ENCODE peak calls at places on chromosomes 16 and 17, in five cellular contexts. C is thoracic aorta; N is MM.1S; S is CD4-positive, CD25-positive, alpha-beta regulatory T cell; H is mesenchymal stem cell. K is an unnamed sample.

GRCh38 chr17:68298601-68299000 is 7.3 kb downstream of the ARSG start:
- DNase-seq in H (no peak), C (no peak), N (no peak), S (no peak), K (no peak)

GRCh38 chr17:74569392-74570003 is 2.2 kb upstream of the CD300H start:
- DNase-seq in N (peak; percentile 26), H (peak; percentile 81), C (peak; percentile 35), S (no peak), K (peak; percentile 46)

GRCh38 chr17:55324296-55324978 is 59.7 kb downstream of the HLF start:
- DNase-seq in S (no peak), C (no peak), H (no peak), N (no peak), K (no peak)

GRCh38 chr16:52690468-52690867 is 143.5 kb upstream of the TOX3 start:
- DNase-seq in S (no peak), N (no peak), H (no peak), C (no peak), K (no peak)

GRCh38 chr16:30120340-30121105 is 2.5 kb downstream of the MAPK3 start:
- DNase-seq in C (no peak), N (no peak), S (no peak), H (no peak), K (no peak)

GRCh38 chr17:9566067-9566466 is 9.6 kb downstream of the STX8 start:
- DNase-seq in C (no peak), N (no peak), S (peak; percentile 12), H (no peak), K (no peak)

GRCh38 chr17:27293359-27293897 is 486 bp upstream of the WSB1 start:
- DNase-seq in C (no peak), S (no peak), H (no peak), N (no peak), K (no peak)

GRCh38 chr17:52106638-52107261 is 51.8 kb downstream of the CA10 start:
- DNase-seq in H (peak; percentile 29), C (no peak), N (peak; percentile 53), S (peak; percentile 4), K (peak; percentile 53)

GRCh38 chr17:28261219-28261618 is 57.8 kb upstream of the TMEM97 start:
- DNase-seq in S (no peak), C (no peak), N (no peak), H (no peak), K (no peak)

GRCh38 chr17:32943647-32944191 is 15.8 kb downstream of the TMEM98 start:
- DNase-seq in S (no peak), C (no peak), N (no peak), H (peak; percentile 77), K (peak; percentile 96)

GRCh38 chr17:40015005-40015997 is at the start of gene CSF3:
- DNase-seq in C (no peak), H (no peak), S (no peak), N (no peak), K (no peak)

GRCh38 chr17:725084-725483 is 7.3 kb upstream of the TLCD3A start:
- DNase-seq in H (no peak), C (no peak), S (no peak), N (no peak), K (no peak)

GRCh38 chr17:57861000-57861736 is 11.3 kb upstream of the MRPS23 start:
- DNase-seq in C (peak; percentile 36), S (peak; percentile 13), H (peak; percentile 85), N (peak; percentile 55), K (peak; percentile 40)

GRCh38 chr17:83025636-83026280 is 53.7 kb upstream of the METRNL start:
- DNase-seq in C (no peak), S (no peak), H (no peak), N (no peak), K (no peak)

GRCh38 chr16:89581045-89581695 is 5.6 kb downstream of the CPNE7 start:
- DNase-seq in N (no peak), C (no peak), S (no peak), H (peak; percentile 99), K (peak; percentile 99)

GRCh38 chr17:58305626-58306025 is 23.0 kb downstream of the TSPOAP1 start:
- DNase-seq in S (no peak), C (no peak), N (no peak), H (no peak), K (no peak)

GRCh38 chr17:51121620-51122472 is 1.2 kb upstream of the SPAG9 start:
- DNase-seq in C (peak; percentile 83), H (peak; percentile 99), S (peak; percentile 10), N (peak; percentile 81), K (peak; percentile 93)

GRCh38 chr17:72590882-72591499 is 470.2 kb downstream of the SOX9 start:
- DNase-seq in H (no peak), S (no peak), C (no peak), N (no peak), K (no peak)

GRCh38 chr17:75502746-75503329 is 12.5 kb downstream of the CASKIN2 start:
- DNase-seq in H (no peak), S (no peak), N (no peak), C (no peak), K (no peak)

GRCh38 chr16:50941651-50942050 is 199.8 kb downstream of the CYLD start:
- DNase-seq in N (no peak), S (no peak), C (no peak), H (no peak), K (no peak)

GRCh38 chr16:51465026-51465425 is 314.0 kb upstream of the SALL1 start:
- DNase-seq in S (no peak), C (no peak), H (peak; percentile 81), N (no peak), K (peak; percentile 63)

GRCh38 chr16:75044800-75045361 is 46.1 kb downstream of the ZNRF1 start:
- DNase-seq in H (no peak), N (no peak), C (no peak), S (no peak), K (peak; percentile 77)

GRCh38 chr17:37103191-37103590 is 154.4 kb downstream of the AATF start:
- DNase-seq in C (no peak), S (no peak), H (no peak), N (no peak), K (no peak)

GRCh38 chr17:7530294-7530900 is 18.5 kb upstream of the TNFSF12 start:
- DNase-seq in C (no peak), H (no peak), N (no peak), S (no peak), K (no peak)

GRCh38 chr16:89408315-89408714 is 82.0 kb downstream of the ANKRD11 start:
- DNase-seq in N (no peak), S (no peak), H (no peak), C (no peak), K (no peak)

GRCh38 chr16:22684282-22685161 is 129.4 kb upstream of the HS3ST2 start:
- DNase-seq in N (peak; percentile 39), H (no peak), C (no peak), S (no peak), K (peak; percentile 15)

GRCh38 chr17:6546069-6546718 is 10.2 kb downstream of the PITPNM3 start:
- DNase-seq in S (no peak), C (no peak), N (peak; percentile 25), H (peak; percentile 7), K (no peak)

GRCh38 chr16:83315271-83315670 is 492.5 kb upstream of the HSBP1 start:
- DNase-seq in N (no peak), C (no peak), H (no peak), S (no peak), K (peak; percentile 29)

GRCh38 chr16:4936991-4937781 is at the start of gene PPL:
- DNase-seq in H (no peak), C (no peak), S (no peak), N (peak; percentile 74), K (no peak)

GRCh38 chr17:56771975-56772374 is 61.7 kb downstream of the C17orf67 start:
- DNase-seq in S (no peak), C (no peak), H (no peak), N (no peak), K (no peak)

GRCh38 chr17:63361182-63361581 is 84.9 kb downstream of the CYB561 start:
- DNase-seq in C (no peak), H (no peak), S (no peak), N (no peak), K (no peak)

GRCh38 chr16:81456523-81457325 is 12.1 kb downstream of the CMIP start:
- DNase-seq in N (no peak), S (no peak), C (no peak), H (no peak), K (no peak)
- H3K4me1 ChIP-seq in N (no peaks in the 10 kb centered on the region), S (peaks cover 8% of the 10 kb centered on the region), C (peaks cover 3% of the 10 kb centered on the region), H (peaks cover 38% of the 10 kb centered on the region), K (peaks cover 23% of the 10 kb centered on the region)

GRCh38 chr17:44119798-44120197 is 3.6 kb downstream of the HDAC5 start:
- DNase-seq in N (no peak), C (no peak), H (no peak), S (no peak), K (no peak)

GRCh38 chr17:44121997-44122824 is 1.2 kb downstream of the HDAC5 start:
- DNase-seq in S (no peak), N (no peak), C (no peak), H (no peak), K (no peak)

GRCh38 chr17:44122825-44123355 is 551 bp downstream of the HDAC5 start:
- DNase-seq in C (no peak), H (no peak), S (no peak), N (no peak), K (no peak)

GRCh38 chr17:44119062-44119461 is 4.4 kb downstream of the HDAC5 start:
- DNase-seq in S (no peak), N (no peak), C (no peak), H (no peak), K (no peak)

GRCh38 chr17:44121206-44121605 is 2.2 kb downstream of the HDAC5 start:
- DNase-seq in S (no peak), C (no peak), H (no peak), N (no peak), K (no peak)
- H3K4me1 ChIP-seq in S (peaks cover 29% of the 10 kb centered on the region), C (peaks cover 27% of the 10 kb centered on the region), H (peaks cover 12% of the 10 kb centered on the region), N (peaks cover 13% of the 10 kb centered on the region), K (peaks cover 18% of the 10 kb centered on the region)

DNA sequence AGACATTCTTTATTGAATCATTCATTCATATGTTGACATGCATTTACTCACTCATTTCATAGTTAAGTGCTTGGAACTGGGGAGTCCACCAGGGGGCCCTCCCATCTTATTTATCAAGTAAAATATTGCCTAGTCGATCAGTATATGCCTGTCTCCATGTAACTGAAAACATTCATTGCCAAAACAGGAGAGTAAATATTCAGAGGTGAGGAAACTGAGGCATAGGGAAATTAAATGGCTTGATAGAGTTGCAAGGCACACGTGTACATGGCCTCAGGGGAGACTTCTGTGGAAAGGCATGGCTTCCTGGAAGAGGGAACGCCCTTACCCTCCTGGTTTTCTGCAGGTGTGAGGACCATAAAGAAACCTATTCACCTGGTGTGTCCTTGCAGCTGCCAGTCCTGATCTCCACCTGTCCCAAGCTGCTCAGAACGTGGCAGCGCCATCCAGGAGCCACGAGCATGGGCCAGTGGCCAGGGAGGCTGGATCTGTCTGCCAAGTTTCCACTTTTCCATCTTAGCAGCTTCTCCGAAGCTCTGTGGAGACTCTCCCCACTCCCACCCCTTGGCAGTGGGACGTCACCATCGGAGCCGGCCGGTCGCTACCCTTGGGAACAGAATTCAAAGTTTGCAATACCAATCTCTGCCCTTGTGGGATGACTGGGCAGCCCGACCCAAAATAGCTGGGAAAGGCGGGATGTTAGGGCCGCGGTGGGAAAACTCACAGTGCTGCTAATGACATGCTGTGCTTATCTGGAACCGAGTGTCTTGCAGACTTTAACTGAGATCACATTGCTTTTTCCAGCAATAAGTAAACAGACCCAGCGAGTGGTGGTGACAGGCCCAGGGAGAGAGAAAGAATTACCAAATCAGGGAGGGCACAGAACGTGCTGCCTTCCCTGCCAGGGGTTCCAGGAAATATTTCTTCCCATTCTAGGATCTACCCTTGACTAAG is 4.1 kb upstream of the C1QTNF1 start:
- DNase-seq in H (peak; percentile 76), S (peak; percentile 47), C (peak; percentile 58), N (peak; percentile 67), K (peak; percentile 85)
- H3K4me1 ChIP-seq in H (peaks cover 17% of the 10 kb centered on the region), S (peaks cover 12% of the 10 kb centered on the region), C (peaks cover 33% of the 10 kb centered on the region), N (no peaks in the 10 kb centered on the region), K (peaks cover 47% of the 10 kb centered on the region)

GRCh38 chr16:67277999-67278772 is 1.1 kb upstream of the PLEKHG4 start:
- DNase-seq in S (no peak), H (peak; percentile 87), N (peak; percentile 46), C (no peak), K (peak; percentile 67)
- H3K4me1 ChIP-seq in S (peaks cover 26% of the 10 kb centered on the region), H (peaks cover 32% of the 10 kb centered on the region), N (peaks cover 5% of the 10 kb centered on the region), C (peaks cover 16% of the 10 kb centered on the region), K (peaks cover 33% of the 10 kb centered on the region)

K was measured in adipocyte.